ENCODE peak calls at places on chromosomes 4 and X, in seven cellular contexts. I, O, L, M, C, W and Z are unnamed samples.

GRCh38 chrX:44914532-44915198 is 41.7 kb downstream of the KDM6A start:
- DNase-seq in I (no peak), O (no peak), L (no peak), M (no peak), C (no peak), W (no peak), Z (no peak)

GRCh38 chr4:157459789-157460188 is 239.3 kb downstream of the GRIA2 start:
- DNase-seq in I (no peak), O (no peak), L (peak; percentile 20), M (no peak), C (no peak), W (no peak), Z (no peak)

GRCh38 chr4:70182517-70183167 is 12.9 kb upstream of the ODAM start:
- DNase-seq in I (no peak), O (no peak), L (no peak), M (no peak), C (no peak), W (no peak), Z (peak; percentile 28)

GRCh38 chr4:90357117-90357710 is 230.0 kb downstream of the CCSER1 start:
- DNase-seq in I (no peak), O (no peak), L (peak; percentile 58), M (no peak), C (no peak), W (no peak), Z (no peak)

GRCh38 chr4:163167333-163167626 is 590 bp upstream of the NAF1 start:
- DNase-seq in I (no peak), O (no peak), L (peak; percentile 20), M (peak; percentile 6), C (no peak), W (no peak), Z (no peak)

GRCh38 chr4:158259955-158260575 is 49.8 kb downstream of the TMEM144 start:
- DNase-seq in I (no peak), O (no peak), L (peak; percentile 40), M (no peak), C (no peak), W (no peak), Z (no peak)

GRCh38 chrX:56248492-56248891 is 16.3 kb downstream of the KLF8 start:
- DNase-seq in I (peak; percentile 46), O (peak; percentile 57), L (peak; percentile 65), M (peak; percentile 24), C (peak; percentile 21), W (no peak), Z (peak; percentile 57)

GRCh38 chr4:92304073-92304472 is 307 bp downstream of the GRID2 start:
- DNase-seq in I (no peak), O (no peak), L (no peak), M (no peak), C (no peak), W (no peak), Z (no peak)

GRCh38 chr4:5894266-5894665 is 1.4 kb upstream of the CRMP1 start:
- DNase-seq in I (no peak), O (no peak), L (no peak), M (no peak), C (no peak), W (no peak), Z (no peak)

GRCh38 chr4:73341454-73341853 is 62.6 kb upstream of the ALB start:
- DNase-seq in I (no peak), O (peak; percentile 68), L (peak; percentile 75), M (no peak), C (no peak), W (no peak), Z (peak; percentile 35)

GRCh38 chr4:84878090-84878489 is 88.4 kb downstream of the WDFY3 start:
- DNase-seq in I (no peak), O (no peak), L (no peak), M (no peak), C (no peak), W (no peak), Z (no peak)

GRCh38 chr4:122539861-122540465 is 80.9 kb downstream of the IL21 start:
- DNase-seq in I (no peak), O (no peak), L (no peak), M (no peak), C (no peak), W (no peak), Z (no peak)

GRCh38 chr4:78057135-78057599 is at the start of gene FRAS1:
- DNase-seq in I (peak; percentile 13), O (peak; percentile 52), L (peak; percentile 79), M (no peak), C (no peak), W (peak; percentile 63), Z (peak; percentile 41)

GRCh38 chr4:78059524-78059889 is 2.4 kb downstream of the FRAS1 start:
- DNase-seq in I (peak; percentile 18), O (peak; percentile 69), L (peak; percentile 90), M (peak; percentile 41), C (peak; percentile 32), W (peak; percentile 66), Z (peak; percentile 69)

GRCh38 chr4:78057600-78058560 is 757 bp downstream of the FRAS1 start:
- DNase-seq in I (peak; percentile 24), O (peak; percentile 68), L (peak; percentile 69), M (peak; percentile 52), C (peak; percentile 41), W (peak; percentile 76), Z (peak; percentile 39)

GRCh38 chr4:78058591-78059523 is 1.7 kb downstream of the FRAS1 start:
- DNase-seq in I (peak; percentile 17), O (peak; percentile 57), L (peak; percentile 75), M (peak; percentile 22), C (no peak), W (peak; percentile 68), Z (peak; percentile 52)

DNA sequence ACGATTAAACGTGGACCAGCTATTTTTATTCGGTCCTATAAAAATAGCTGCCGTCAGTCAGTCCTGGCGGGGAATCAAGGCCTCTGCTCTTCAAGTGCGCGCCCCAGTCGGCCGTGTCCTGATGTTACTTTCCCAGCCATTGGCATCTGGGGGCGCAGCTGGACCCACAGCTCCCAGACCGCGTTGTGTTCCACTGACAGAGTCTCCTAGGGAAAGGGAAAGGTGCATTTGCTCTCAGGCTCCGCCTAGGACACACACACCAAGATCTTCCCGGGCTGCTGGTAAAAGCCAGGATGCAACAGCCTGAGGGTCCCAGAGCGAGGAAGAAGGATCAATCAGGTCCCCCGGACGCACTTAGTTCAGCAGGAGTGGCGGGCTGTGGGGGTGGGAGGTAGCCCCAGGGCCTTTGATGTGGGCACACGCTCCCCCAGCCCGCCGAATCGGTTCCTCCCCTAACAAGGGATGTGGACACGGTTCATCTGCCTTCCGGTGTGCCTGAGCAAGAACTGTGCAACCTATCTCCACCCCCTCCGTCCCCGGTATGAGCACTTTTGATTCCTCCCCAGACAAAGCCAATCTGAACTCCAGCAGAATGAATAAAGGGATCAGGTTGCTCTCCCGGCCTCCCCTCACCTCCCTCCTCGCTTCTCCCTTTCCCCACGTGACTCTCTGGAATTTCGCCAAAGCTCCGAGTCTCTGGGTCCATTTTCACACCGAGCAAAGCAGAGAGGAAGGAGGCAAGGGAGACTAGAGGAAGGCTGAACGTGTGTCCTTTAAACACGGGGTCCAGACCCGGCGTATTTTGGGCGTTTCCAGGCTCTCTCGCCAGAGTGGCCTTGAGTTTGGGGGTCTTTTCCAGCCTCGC is 626 bp upstream of the FRAS1 start:
- DNase-seq in I (peak; percentile 70), O (peak; percentile 89), L (peak; percentile 90), M (peak; percentile 80), C (peak; percentile 61), W (peak; percentile 79), Z (peak; percentile 74)
- TF ChIP-seq CTCF in I (no peak), O (peak; percentile 8), L (peak; percentile 18), M (no peak), C (no peak), W (no peak), Z (no peak)

DNA sequence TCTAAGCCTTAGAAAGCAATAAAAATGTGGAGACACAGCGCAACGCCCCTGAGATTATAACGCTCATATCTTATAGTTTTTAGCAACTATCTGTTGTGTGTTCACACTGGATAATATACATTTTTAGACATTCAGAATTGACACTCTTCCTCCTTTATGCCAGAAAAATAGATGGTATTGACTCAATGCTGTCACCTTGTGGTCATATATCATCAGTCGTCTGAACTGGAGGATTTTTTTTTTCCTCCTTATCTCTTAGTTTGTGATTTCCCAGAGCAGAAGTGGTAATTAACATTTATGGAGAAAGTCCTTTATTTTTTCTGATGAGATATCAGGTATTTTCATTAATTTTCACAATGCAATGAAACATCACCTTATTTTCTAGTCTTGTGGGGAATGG is 759.6 kb downstream of the RAB28 start:
- DNase-seq in I (no peak), O (no peak), L (peak; percentile 42), M (no peak), C (no peak), W (no peak), Z (no peak)
- TF ChIP-seq CTCF in I (no peak), O (peak; percentile 31), L (peak; percentile 73), M (no peak), C (peak; percentile 8), W (no peak), Z (no peak)

GRCh38 chr4:11072426-11072825 is 356.3 kb downstream of the HS3ST1 start:
- DNase-seq in I (no peak), O (no peak), L (no peak), M (no peak), C (no peak), W (no peak), Z (no peak)
- TF ChIP-seq CTCF in I (no peak), O (no peak), L (no peak), M (no peak), C (no peak), W (no peak), Z (no peak)

GRCh38 chr4:101187837-101188236 is 159.5 kb downstream of the PPP3CA start:
- DNase-seq in I (no peak), O (no peak), L (no peak), M (no peak), C (no peak), W (no peak), Z (no peak)
- TF ChIP-seq CTCF in I (no peak), O (no peak), L (no peak), M (no peak), C (no peak), W (no peak), Z (peak; percentile 15)

DNA sequence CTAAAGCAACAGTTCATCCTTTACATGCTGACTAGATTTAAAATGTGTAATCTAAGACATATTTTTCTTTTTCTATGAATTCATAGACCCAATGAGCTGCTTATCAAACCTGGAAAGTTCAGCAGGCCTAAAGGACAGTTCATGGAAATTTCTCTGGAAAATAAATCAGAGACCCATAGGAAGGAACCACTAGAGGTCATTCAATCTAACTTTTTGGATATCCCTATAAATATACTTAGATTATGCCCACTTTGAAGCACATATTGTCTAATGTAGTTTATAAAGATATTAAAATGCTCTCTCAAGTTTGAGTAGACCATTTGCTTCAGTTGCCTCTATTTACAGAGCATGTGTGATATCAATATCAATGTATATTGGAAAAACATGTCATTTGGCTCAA is 473.0 kb downstream of the FAT4 start:
- DNase-seq in I (no peak), O (no peak), L (no peak), M (no peak), C (no peak), W (no peak), Z (no peak)
- TF ChIP-seq CTCF in I (no peak), O (no peak), L (no peak), M (no peak), C (no peak), W (no peak), Z (no peak)